ENCODE peak calls at places on chromosomes 13 and 19, in four cellular contexts. N is HepG2, M is K562, D is GM12878. X is an unnamed sample.

GRCh38 chr13:111177081-111177711 is 62.1 kb downstream of the ARHGEF7 start:
- DNase-seq in M (no peak), D (no peak), N (no peak), X (no peak)

GRCh38 chr13:43878897-43879322 is 630 bp downstream of the CCDC122 start:
- DNase-seq in M (no peak), D (peak; percentile 13), N (peak; percentile 31), X (peak; percentile 45)

GRCh38 chr13:53028637-53029121 is at the start of gene OLFM4:
- DNase-seq in N (no peak), M (no peak), D (no peak), X (no peak)

GRCh38 chr13:63684822-63685221 is 2269.2 kb upstream of the PCDH20 start:
- DNase-seq in D (no peak), M (no peak), N (no peak), X (no peak)

GRCh38 chr19:58519087-58519354 is 589 bp downstream of the ZBTB45 start:
- DNase-seq in D (no peak), M (peak; percentile 81), N (peak; percentile 73), X (peak; percentile 69)

GRCh38 chr19:4061683-4062575 is 4.8 kb downstream of the ZBTB7A start:
- DNase-seq in M (no peak), N (no peak), D (no peak), X (no peak)

GRCh38 chr19:31397308-31397707 is 48.1 kb upstream of the TSHZ3 start:
- DNase-seq in N (no peak), D (no peak), M (no peak), X (no peak)

GRCh38 chr19:38023245-38023644 is 116.2 kb downstream of the SIPA1L3 start:
- DNase-seq in D (no peak), N (no peak), M (no peak), X (no peak)

GRCh38 chr13:35475131-35475959 is 1.1 kb downstream of the MAB21L1 start:
- DNase-seq in D (no peak), M (no peak), N (no peak), X (peak; percentile 41)

GRCh38 chr19:47229674-47230121 is 1.3 kb downstream of the BBC3 start:
- DNase-seq in D (no peak), N (no peak), M (no peak), X (no peak)

GRCh38 chr13:41611385-41611784 is 154.0 kb downstream of the RGCC start:
- DNase-seq in N (no peak), M (no peak), D (no peak), X (no peak)

GRCh38 chr19:355134-355533 is 10.5 kb upstream of the MIER2 start:
- DNase-seq in M (no peak), N (no peak), D (no peak), X (no peak)

GRCh38 chr13:35333157-35333556 is 143.3 kb downstream of the MAB21L1 start:
- DNase-seq in M (no peak), D (no peak), N (no peak), X (no peak)

GRCh38 chr13:28751210-28751935 is 32.6 kb upstream of the SLC46A3 start:
- DNase-seq in N (no peak), M (no peak), D (no peak), X (no peak)

GRCh38 chr13:103203750-103204330 is 137.6 kb upstream of the SLC10A2 start:
- DNase-seq in D (no peak), M (no peak), N (no peak), X (no peak)

GRCh38 chr13:113998781-113999617 is 25.1 kb upstream of the C13orf46 start:
- DNase-seq in N (no peak), D (no peak), M (no peak), X (no peak)

GRCh38 chr13:113997845-113998751 is 24.2 kb upstream of the C13orf46 start:
- DNase-seq in D (no peak), N (no peak), M (no peak), X (no peak)

GRCh38 chr13:113996081-113996911 is 22.4 kb upstream of the C13orf46 start:
- DNase-seq in N (no peak), M (no peak), D (no peak), X (no peak)

GRCh38 chr13:113995051-113995601 is 21.2 kb upstream of the C13orf46 start:
- DNase-seq in N (no peak), D (no peak), M (no peak), X (no peak)

GRCh38 chr13:113996912-113997745 is 23.3 kb upstream of the C13orf46 start:
- DNase-seq in D (no peak), M (no peak), N (no peak), X (no peak)
- TF ChIP-seq BHLHE40 in D (no peak), M (no peak), N (no peak), X (no peak)

DNA sequence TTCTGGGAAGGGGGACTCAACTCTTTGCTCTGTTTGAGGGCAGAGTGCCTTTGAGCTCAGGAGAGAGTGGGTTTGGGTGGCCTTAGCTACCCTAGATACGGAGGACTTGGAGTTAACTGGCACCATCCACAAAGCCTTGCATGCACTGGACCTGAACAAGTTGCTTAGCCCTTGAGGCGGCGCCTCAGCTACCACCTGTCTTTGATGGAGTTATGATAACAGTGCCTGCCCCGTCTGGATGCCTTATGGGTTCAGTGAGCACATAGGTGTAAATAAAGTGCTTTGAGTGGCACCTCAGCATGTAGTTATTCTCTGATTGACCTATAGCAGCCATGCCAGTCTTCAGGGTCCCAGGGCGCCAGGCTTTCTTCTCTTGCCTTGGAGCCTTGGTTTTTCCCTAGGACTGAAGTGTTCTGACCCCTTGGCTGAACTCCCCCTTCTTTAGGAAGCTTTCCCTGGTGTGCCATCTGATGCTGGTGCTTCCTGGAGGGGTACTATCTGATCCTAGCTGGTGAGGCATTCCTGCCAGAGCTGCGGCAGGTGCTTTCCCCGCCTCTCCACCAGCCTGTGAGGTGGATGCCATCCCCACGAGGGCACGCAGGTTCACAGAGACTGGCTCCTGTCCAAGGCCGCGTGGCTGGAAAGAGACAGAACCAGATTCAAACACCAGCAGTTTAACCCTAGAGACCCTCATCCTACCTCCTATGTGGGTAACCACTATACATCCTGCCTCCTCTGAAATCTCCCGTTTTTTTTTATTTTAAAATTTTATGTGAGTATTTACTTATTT is 5.8 kb downstream of the BCKDHA start:
- DNase-seq in M (no peak), N (no peak), D (no peak), X (no peak)
- TF ChIP-seq TARDBP in M (no peak), N (no peak), D (no peak), X (no peak)

GRCh38 chr19:15331419-15332310 is 674 bp downstream of the BRD4 start:
- DNase-seq in N (no peak), M (peak; percentile 79), D (no peak), X (peak; percentile 58)
- TF ChIP-seq FOXK2 in N (no peak), M (no peak), D (no peak), X (no peak)

GRCh38 chr19:41577144-41577830 is 1.3 kb downstream of the CEACAM21 start:
- DNase-seq in M (no peak), N (peak; percentile 27), D (no peak), X (no peak)
- TF ChIP-seq BHLHE40 in M (no peak), N (no peak), D (no peak), X (no peak)

GRCh38 chr13:49218493-49219051 is 1.6 kb upstream of the MLNR start:
- DNase-seq in N (no peak), M (no peak), D (no peak), X (no peak)

GRCh38 chr13:49217962-49218492 is 2.1 kb upstream of the MLNR start:
- DNase-seq in M (no peak), D (no peak), N (no peak), X (no peak)

GRCh38 chr13:49220035-49220855 is at the start of gene MLNR:
- DNase-seq in N (peak; percentile 39), M (peak; percentile 32), D (no peak), X (peak; percentile 73)

GRCh38 chr13:49220856-49221614 is 897 bp downstream of the MLNR start:
- DNase-seq in M (no peak), N (no peak), D (no peak), X (no peak)

GRCh38 chr13:49219647-49220034 is 497 bp upstream of the MLNR start:
- DNase-seq in M (no peak), D (no peak), N (peak; percentile 43), X (peak; percentile 18)
- TF ChIP-seq TARDBP in M (no peak), D (no peak), N (no peak), X (no peak)

GRCh38 chr19:6161271-6161850 is 25.9 kb downstream of the ACSBG2 start:
- DNase-seq in N (peak; percentile 13), M (peak; percentile 90), D (peak; percentile 52), X (peak; percentile 30)
- TF ChIP-seq FOXK2 in N (no peak), M (no peak), D (no peak), X (no peak)

GRCh38 chr19:48970139-48970766 is 5.1 kb downstream of the FTL start:
- DNase-seq in M (no peak), D (no peak), N (no peak), X (no peak)

GRCh38 chr19:48977061-48977460 is 12.0 kb downstream of the FTL start:
- DNase-seq in N (no peak), D (no peak), M (no peak), X (no peak)

GRCh38 chr19:48970923-48971395 is 5.8 kb downstream of the FTL start:
- DNase-seq in D (no peak), M (peak; percentile 81), N (peak; percentile 57), X (peak; percentile 79)

GRCh38 chr19:48975947-48976847 is 11.1 kb downstream of the FTL start:
- DNase-seq in M (peak; percentile 65), D (no peak), N (no peak), X (peak; percentile 57)
- TF ChIP-seq BHLHE40 in M (no peak), D (no peak), N (no peak), X (no peak)

DNA sequence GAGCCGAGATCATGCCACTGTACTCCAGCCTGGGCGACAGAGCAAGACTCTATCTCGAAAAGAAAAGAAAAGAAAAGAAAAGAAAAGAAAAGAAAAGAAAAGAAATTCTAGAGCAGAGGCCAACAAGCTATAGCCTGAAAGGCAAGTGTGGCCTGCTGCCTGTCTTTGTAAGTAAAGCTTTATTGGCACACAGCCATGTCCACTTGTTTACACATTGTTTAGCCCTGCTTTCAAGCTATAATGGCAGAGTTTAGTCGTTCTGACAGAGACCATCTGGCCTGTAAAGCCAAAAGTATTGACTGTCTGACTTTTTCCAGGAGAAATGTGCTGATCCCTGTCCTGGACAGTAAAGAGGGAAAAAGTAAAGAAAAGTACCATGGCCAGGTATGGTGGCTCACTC is 18.3 kb downstream of the NWD1 start:
- DNase-seq in M (no peak), D (no peak), N (peak; percentile 10), X (no peak)
- TF ChIP-seq TARDBP in M (no peak), D (no peak), N (no peak), X (no peak)

DNA sequence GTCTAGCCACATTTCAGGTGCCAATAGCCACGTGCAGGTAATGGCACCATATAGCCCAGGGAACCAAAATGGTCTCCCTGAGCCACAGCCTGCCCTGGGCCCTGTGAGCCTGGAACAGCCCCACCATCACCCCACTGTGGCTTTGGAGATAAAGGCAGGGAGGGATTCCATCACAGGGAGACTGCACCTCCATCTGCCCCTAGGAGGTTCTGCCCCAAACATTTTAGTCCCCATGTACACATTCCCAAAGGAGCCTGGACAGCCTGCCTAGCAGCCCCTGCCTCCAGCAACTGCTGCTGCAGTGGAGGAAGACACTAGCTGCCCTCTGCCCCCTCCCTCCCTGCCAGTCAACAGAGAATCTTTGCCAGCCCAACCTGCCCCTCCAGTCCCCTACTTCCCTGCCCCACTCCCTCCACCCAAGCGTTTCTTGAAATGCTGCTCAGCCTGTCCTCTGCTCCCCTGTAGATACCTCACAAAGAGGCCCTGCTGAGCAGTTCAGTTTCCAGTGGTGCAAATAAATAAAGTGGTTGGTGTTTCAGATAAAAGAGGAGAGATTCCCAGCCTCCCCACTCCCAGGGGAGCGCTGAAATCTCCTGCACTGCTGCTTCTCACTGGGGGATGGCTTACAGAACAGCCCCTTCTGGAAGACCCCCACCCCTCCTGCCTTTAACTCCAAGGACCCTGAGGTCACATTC is 921.8 kb downstream of the UQCRFS1 start:
- DNase-seq in M (no peak), D (no peak), N (no peak), X (no peak)
- TF ChIP-seq FOXK2 in M (no peak), D (no peak), N (no peak), X (no peak)

GRCh38 chr13:76326343-76326742 is 559.9 kb downstream of the KCTD12 start:
- DNase-seq in D (no peak), M (no peak), N (no peak), X (no peak)
- TF ChIP-seq BHLHE40 in D (no peak), M (no peak), N (no peak), X (no peak)